ENCODE peak calls at places on chromosome X, in ten cellular contexts. J is right atrium auricular region; X is T-helper 1 cell; H is HS-5; I is NCI-H1092; E is NT2/D1; V is activated CD8-positive, alpha-beta memory T cell treated with anti-CD3 and anti-CD28 coated beads, Interleukin-2, amount 50 U/mL, for 48 hours; P is fibroblast of villous mesenchyme; Y is ascending aorta; F is left ventricle myocardium superior. L is an unnamed sample.
A peak's percentile ranks its signal among the peaks of the same experiment; 100 is the strongest.

GRCh38 chrX:41178201-41178600 is 93.0 kb downstream of the USP9X start:
- DNase-seq in Y (no peak), P (no peak), I (no peak), J (no peak), F (no peak), V (no peak), H (no peak), X (no peak), E (no peak), L (no peak)

GRCh38 chrX:133053854-133054565 is 42.9 kb downstream of the USP26 start:
- DNase-seq in X (no peak), F (no peak), Y (no peak), H (peak; percentile 5), V (no peak), E (no peak), I (no peak), J (no peak), P (peak; percentile 11), L (no peak)

GRCh38 chrX:63013549-63013948 is 337.6 kb downstream of the SPIN4 start:
- DNase-seq in X (no peak), V (no peak), Y (no peak), J (no peak), I (no peak), H (no peak), E (no peak), F (no peak), P (no peak), L (no peak)

GRCh38 chrX:108642273-108642628 is 94.1 kb downstream of the IRS4 start:
- DNase-seq in H (no peak), F (no peak), Y (no peak), P (no peak), E (no peak), J (no peak), X (no peak), V (no peak), I (no peak), L (no peak)

GRCh38 chrX:14266702-14267101 is 237.0 kb upstream of the GEMIN8 start:
- DNase-seq in H (no peak), V (no peak), I (no peak), Y (no peak), F (no peak), J (no peak), X (no peak), P (no peak), E (no peak), L (no peak)

GRCh38 chrX:119755981-119756533 is 2.3 kb upstream of the SOWAHD start:
- DNase-seq in H (no peak), Y (no peak), X (peak; percentile 31), F (no peak), I (no peak), J (no peak), E (no peak), V (peak; percentile 59), P (peak; percentile 62), L (no peak)

GRCh38 chrX:41684138-41684537 is 4.6 kb upstream of the GPR34 start:
- DNase-seq in P (no peak), I (no peak), E (no peak), H (no peak), V (no peak), X (no peak), F (no peak), J (no peak), Y (no peak), L (peak; percentile 32)

GRCh38 chrX:63032811-63033210 is 318.3 kb downstream of the SPIN4 start:
- DNase-seq in Y (no peak), E (no peak), F (no peak), V (no peak), H (no peak), I (no peak), J (no peak), X (no peak), P (no peak), L (no peak)

GRCh38 chrX:7088968-7089615 is 58.4 kb upstream of the STS start:
- DNase-seq in J (no peak), E (no peak), X (peak; percentile 11), I (no peak), V (no peak), H (no peak), Y (no peak), P (no peak), F (no peak), L (no peak)

GRCh38 chrX:113833656-113834055 is 750.2 kb upstream of the HTR2C start:
- DNase-seq in V (no peak), Y (no peak), H (no peak), I (no peak), E (no peak), F (no peak), X (no peak), J (no peak), P (peak; percentile 5), L (no peak)

GRCh38 chrX:43728966-43729365 is 72.9 kb downstream of the MAOA start:
- DNase-seq in J (no peak), P (no peak), H (no peak), E (no peak), I (no peak), X (no peak), V (no peak), Y (no peak), F (no peak), L (no peak)

GRCh38 chrX:15864629-15865028 is 10.0 kb upstream of the AP1S2 start:
- DNase-seq in H (no peak), Y (no peak), I (no peak), J (no peak), P (no peak), F (no peak), E (no peak), V (no peak), X (no peak), L (no peak)

GRCh38 chrX:132463411-132463810 is 25.4 kb downstream of the MBNL3 start:
- DNase-seq in J (no peak), V (no peak), Y (no peak), F (no peak), I (no peak), P (no peak), X (peak; percentile 1), H (no peak), E (peak; percentile 1), L (no peak)

GRCh38 chrX:307261-308111 is 11.1 kb downstream of the GTPBP6 start:
- DNase-seq in Y (no peak), V (no peak), I (no peak), X (no peak), P (no peak), E (no peak), F (peak; percentile 23), J (no peak), H (no peak), L (no peak)

GRCh38 chrX:17738002-17738713 is 865 bp downstream of the SCML1 start:
- DNase-seq in I (peak; percentile 16), E (no peak), J (no peak), X (peak; percentile 41), Y (no peak), H (no peak), V (peak; percentile 61), P (peak; percentile 37), F (peak; percentile 47), L (peak; percentile 14)

GRCh38 chrX:131821945-131822622 is 201.0 kb upstream of the STK26 start:
- DNase-seq in I (no peak), X (no peak), H (no peak), Y (peak; percentile 33), P (peak; percentile 94), E (no peak), J (peak; percentile 80), F (no peak), V (no peak), L (no peak)

GRCh38 chrX:48002929-48003328 is 860 bp downstream of the ZNF182 start:
- DNase-seq in Y (no peak), F (no peak), I (no peak), X (no peak), P (no peak), J (no peak), V (no peak), H (no peak), E (no peak), L (no peak)

GRCh38 chrX:27976284-27976683 is 5.0 kb downstream of the DCAF8L1 start:
- DNase-seq in E (no peak), J (no peak), Y (no peak), F (no peak), I (no peak), V (no peak), H (no peak), P (peak; percentile 13), X (no peak), L (peak; percentile 60)

GRCh38 chrX:153494541-153495361 is at the start of gene BGN:
- DNase-seq in X (peak; percentile 7), I (peak; percentile 39), E (no peak), F (peak; percentile 62), Y (no peak), V (no peak), J (no peak), H (no peak), P (peak; percentile 38), L (peak; percentile 46)

GRCh38 chrX:20913760-20914159 is 460.5 kb upstream of the CNKSR2 start:
- DNase-seq in Y (no peak), V (no peak), H (no peak), X (no peak), J (no peak), P (peak; percentile 7), E (peak; percentile 6), F (no peak), I (no peak), L (no peak)

GRCh38 chrX:20244936-20245335 is 21.8 kb downstream of the RPS6KA3 start:
- DNase-seq in I (no peak), H (no peak), Y (no peak), E (no peak), F (peak; percentile 32), X (no peak), J (no peak), P (peak; percentile 74), V (no peak), L (no peak)

GRCh38 chrX:131288738-131289511 is at the start of gene IGSF1:
- DNase-seq in J (no peak), I (no peak), H (no peak), P (peak; percentile 11), Y (no peak), V (no peak), X (no peak), E (peak; percentile 30), F (peak; percentile 43), L (peak; percentile 5)

GRCh38 chrX:65726708-65727107 is 59.3 kb downstream of the MSN start:
- DNase-seq in I (no peak), H (no peak), P (no peak), E (peak; percentile 30), Y (no peak), V (no peak), J (no peak), F (no peak), X (no peak), L (no peak)

L was measured in cardiac fibroblast.